ENCODE peak calls at places on chromosomes 6 and 20, in nine cellular contexts. O, S, T, C, G, V, P, E and L are unnamed samples.
A peak's percentile ranks its signal among the peaks of the same experiment; 100 is the strongest.

GRCh38 chr20:2760381-2761305 is 39.8 kb downstream of the CPXM1 start:
- DNase-seq in O (no peak), S (no peak), T (no peak), C (no peak), G (no peak), V (no peak), P (no peak), E (no peak), L (no peak)

GRCh38 chr6:50198245-50198644 is 148.5 kb upstream of the DEFB112 start:
- DNase-seq in O (no peak), S (no peak), T (no peak), C (no peak), G (peak; percentile 10), V (peak; percentile 81), P (no peak), E (no peak), L (peak; percentile 8)

GRCh38 chr6:125020385-125020784 is 58.1 kb downstream of the RNF217 start:
- DNase-seq in O (no peak), S (peak; percentile 18), T (no peak), C (no peak), G (no peak), V (no peak), P (no peak), E (peak; percentile 44), L (no peak)

GRCh38 chr6:116971959-116972358 is 94.9 kb downstream of the RFX6 start:
- DNase-seq in O (no peak), S (peak; percentile 60), T (peak; percentile 24), C (peak; percentile 47), G (peak; percentile 14), V (peak; percentile 56), P (no peak), E (peak; percentile 44), L (peak; percentile 27)

GRCh38 chr6:135936606-135937005 is 85.1 kb downstream of the PDE7B start:
- DNase-seq in O (no peak), S (no peak), T (peak; percentile 87), C (peak; percentile 97), G (no peak), V (no peak), P (no peak), E (peak; percentile 89), L (no peak)

GRCh38 chr20:50376888-50377459 is 133.2 kb upstream of the PTPN1 start:
- DNase-seq in O (no peak), S (no peak), T (no peak), C (no peak), G (no peak), V (no peak), P (no peak), E (no peak), L (no peak)

GRCh38 chr6:166745801-166746668 is 119.0 kb upstream of the RPS6KA2 start:
- DNase-seq in O (no peak), S (no peak), T (no peak), C (no peak), G (no peak), V (no peak), P (no peak), E (no peak), L (no peak)

GRCh38 chr20:51978081-51978501 is 175.8 kb upstream of the SALL4 start:
- DNase-seq in O (no peak), S (peak; percentile 45), T (no peak), C (no peak), G (no peak), V (no peak), P (no peak), E (no peak), L (no peak)

GRCh38 chr6:25113436-25113835 is 165.7 kb upstream of the CARMIL1 start:
- DNase-seq in O (no peak), S (no peak), T (no peak), C (no peak), G (no peak), V (no peak), P (no peak), E (no peak), L (no peak)

GRCh38 chr20:47681977-47682812 is 103.1 kb downstream of the SULF2 start:
- DNase-seq in O (no peak), S (no peak), T (no peak), C (no peak), G (no peak), V (no peak), P (peak; percentile 79), E (no peak), L (no peak)